ENCODE peak calls at places on chromosomes 16 and 17, in four cellular contexts. U is breast epithelium, F is H54, O is HCT116. Y is an unnamed sample.

GRCh38 chr17:42702446-42702845 is 20.1 kb downstream of the CNTNAP1 start:
- DNase-seq in U (no peak), F (no peak), O (no peak), Y (no peak)

GRCh38 chr17:62720126-62720850 is 87.8 kb downstream of the MARCHF10 start:
- DNase-seq in U (no peak), F (no peak), O (no peak), Y (no peak)

GRCh38 chr17:76586741-76587487 is 1.3 kb upstream of the ST6GALNAC2 start:
- DNase-seq in U (no peak), F (no peak), O (no peak), Y (no peak)

GRCh38 chr17:33908363-33909064 is 346.6 kb upstream of the CCL2 start:
- DNase-seq in U (no peak), F (no peak), O (no peak), Y (no peak)

GRCh38 chr16:88649924-88650748 is 717 bp downstream of the CYBA start:
- DNase-seq in U (no peak), F (no peak), O (no peak), Y (peak; percentile 59)

GRCh38 chr17:59899099-59899498 is 6.2 kb downstream of the RPS6KB1 start:
- DNase-seq in U (peak; percentile 15), F (no peak), O (no peak), Y (no peak)

GRCh38 chr16:86821933-86822332 is 243.6 kb downstream of the FOXL1 start:
- DNase-seq in U (no peak), F (no peak), O (no peak), Y (no peak)

GRCh38 chr17:46901291-46901690 is 21.7 kb upstream of the GOSR2 start:
- DNase-seq in U (no peak), F (no peak), O (no peak), Y (no peak)

GRCh38 chr16:57871457-57871856 is 69.2 kb upstream of the KIFC3 start:
- DNase-seq in U (no peak), F (no peak), O (no peak), Y (no peak)

GRCh38 chr17:32899240-32900013 is 22.5 kb upstream of the MYO1D start:
- DNase-seq in U (no peak), F (no peak), O (no peak), Y (no peak)

GRCh38 chr16:28192811-28193529 is 18.8 kb downstream of the XPO6 start:
- DNase-seq in U (no peak), F (no peak), O (no peak), Y (no peak)

GRCh38 chr17:77420476-77420803 is 279.7 kb downstream of the SEC14L1 start:
- DNase-seq in U (no peak), F (no peak), O (no peak), Y (no peak)

GRCh38 chr16:22425036-22425801 is 50.8 kb upstream of the CDR2 start:
- DNase-seq in U (peak; percentile 29), F (no peak), O (no peak), Y (peak; percentile 73)

GRCh38 chr17:15213381-15214087 is 51.6 kb downstream of the PMP22 start:
- DNase-seq in U (no peak), F (no peak), O (no peak), Y (no peak)

GRCh38 chr17:27283057-27283456 is 10.9 kb upstream of the WSB1 start:
- DNase-seq in U (no peak), F (no peak), O (no peak), Y (no peak)

GRCh38 chr17:74779948-74780400 is 3.8 kb upstream of the NAT9 start:
- DNase-seq in U (no peak), F (no peak), O (no peak), Y (no peak)

GRCh38 chr17:68437979-68438877 is 19.1 kb downstream of the WIPI1 start:
- DNase-seq in U (no peak), F (no peak), O (no peak), Y (no peak)

GRCh38 chr16:79418588-79418987 is 181.9 kb downstream of the MAF start:
- DNase-seq in U (no peak), F (no peak), O (no peak), Y (no peak)

GRCh38 chr16:9665851-9666271 is 516.4 kb downstream of the GRIN2A start:
- DNase-seq in U (peak; percentile 27), F (no peak), O (peak; percentile 34), Y (no peak)

GRCh38 chr16:6970171-6970857 is 362.3 kb upstream of the RBFOX1 start:
- DNase-seq in U (no peak), F (no peak), O (no peak), Y (no peak)

GRCh38 chr16:14405611-14406537 is 224.2 kb downstream of the PARN start:
- DNase-seq in U (peak; percentile 19), F (no peak), O (no peak), Y (peak; percentile 85)

GRCh38 chr17:63439682-63440081 is 6.4 kb downstream of the CYB561 start:
- DNase-seq in U (no peak), F (peak; percentile 88), O (no peak), Y (no peak)

GRCh38 chr16:50634947-50635346 is 46.2 kb downstream of the SNX20 start:
- DNase-seq in U (no peak), F (no peak), O (no peak), Y (no peak)

GRCh38 chr17:2701996-2702741 is 9.4 kb downstream of the CLUH start:
- DNase-seq in U (peak; percentile 54), F (no peak), O (no peak), Y (no peak)

GRCh38 chr17:15237106-15237425 is 28.1 kb downstream of the PMP22 start:
- DNase-seq in U (no peak), F (no peak), O (no peak), Y (no peak)

GRCh38 chr16:9437115-9437514 is 345.7 kb downstream of the HAPSTR1 start:
- DNase-seq in U (no peak), F (no peak), O (peak; percentile 37), Y (no peak)

GRCh38 chr17:63526861-63527260 is 3.7 kb downstream of the KCNH6 start:
- DNase-seq in U (no peak), F (no peak), O (no peak), Y (peak; percentile 44)

GRCh38 chr17:69060835-69061234 is at the start of gene ABCA9:
- DNase-seq in U (no peak), F (no peak), O (no peak), Y (no peak)

GRCh38 chr16:426906-427249 is 1.4 kb downstream of the RAB11FIP3 start:
- DNase-seq in U (no peak), F (no peak), O (no peak), Y (no peak)

DNA sequence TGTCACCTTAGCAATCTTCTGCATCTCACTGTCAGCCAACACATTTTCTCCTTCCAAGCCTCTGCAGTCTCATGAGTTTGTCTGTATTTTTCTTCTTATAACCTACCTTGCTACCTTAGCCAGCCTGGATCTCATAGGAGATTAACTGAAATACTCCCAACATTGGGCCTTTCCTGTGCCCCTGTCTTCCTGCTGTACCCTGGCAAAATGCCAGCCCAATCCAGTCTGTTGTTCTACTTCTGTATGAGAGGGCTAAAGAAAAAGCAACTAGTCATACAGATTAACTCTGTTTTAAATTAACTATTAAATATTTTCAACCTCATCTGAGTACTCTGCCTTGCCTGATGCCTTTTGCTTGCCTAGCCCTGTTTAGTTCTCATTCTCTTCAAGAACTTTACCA is 18.4 kb downstream of the GOSR1 start:
- DNase-seq in U (no peak), F (no peak), O (no peak), Y (no peak)
- TF ChIP-seq POLR2A in U (no peak), F (no peak), O (no peak), Y (no peak)

DNA sequence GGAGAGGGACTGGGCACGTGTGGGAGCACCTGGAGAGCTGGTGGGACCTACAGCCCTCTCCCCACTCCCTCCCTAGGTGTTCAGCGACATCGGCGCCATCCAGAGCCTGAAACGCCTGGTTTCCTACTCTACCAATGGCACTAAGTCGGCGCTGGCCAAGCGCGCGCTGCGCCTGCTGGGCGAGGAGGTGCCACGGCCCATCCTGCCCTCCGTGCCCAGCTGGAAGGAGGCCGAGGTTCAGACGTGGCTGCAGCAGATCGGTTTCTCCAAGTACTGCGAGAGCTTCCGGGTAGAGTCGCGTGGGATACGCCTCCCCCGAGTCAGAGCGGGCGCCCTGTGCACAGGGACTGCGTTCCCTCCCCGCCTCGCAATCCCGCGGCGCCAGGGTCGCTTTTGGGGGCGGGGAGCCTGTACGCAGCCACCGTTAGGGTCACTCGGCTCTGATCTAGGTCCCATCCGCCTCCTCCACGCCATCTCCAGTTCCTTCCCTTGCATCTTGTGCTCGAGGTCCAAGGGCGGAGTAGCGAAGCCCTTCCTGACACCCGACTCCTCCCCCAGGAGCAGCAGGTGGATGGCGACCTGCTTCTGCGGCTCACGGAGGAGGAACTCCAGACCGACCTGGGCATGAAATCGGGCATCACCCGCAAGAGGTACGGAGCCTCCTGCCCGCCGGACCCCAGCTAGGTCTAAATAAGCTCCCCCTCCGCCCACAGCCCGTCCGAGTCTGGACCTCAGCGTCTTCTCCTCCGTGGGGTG is 13.0 kb downstream of the SARM1 start:
- DNase-seq in U (no peak), F (no peak), O (no peak), Y (peak; percentile 86)
- TF ChIP-seq POLR2A in U (no peak), F (no peak), O (no peak), Y (peak; percentile 30)

GRCh38 chr16:15597822-15598647 is 44.9 kb downstream of the MARF1 start:
- DNase-seq in U (no peak), F (no peak), O (no peak), Y (no peak)
- TF ChIP-seq POLR2A in U (no peak), F (no peak), O (no peak), Y (no peak)

GRCh38 chr16:67967183-67967955 is 1.1 kb downstream of the SLC12A4 start:
- DNase-seq in U (no peak), F (no peak), O (no peak), Y (no peak)

GRCh38 chr16:67965668-67966548 is 2.5 kb downstream of the SLC12A4 start:
- DNase-seq in U (peak; percentile 58), F (no peak), O (no peak), Y (no peak)

GRCh38 chr16:67967956-67968439 is 439 bp downstream of the SLC12A4 start:
- DNase-seq in U (no peak), F (peak; percentile 35), O (no peak), Y (no peak)

GRCh38 chr16:67968440-67969285 is at the start of gene SLC12A4:
- DNase-seq in U (peak; percentile 84), F (peak; percentile 76), O (peak; percentile 19), Y (peak; percentile 89)

GRCh38 chr16:67966549-67967182 is 1.8 kb downstream of the SLC12A4 start:
- DNase-seq in U (no peak), F (peak; percentile 50), O (peak; percentile 24), Y (peak; percentile 51)
- TF ChIP-seq POLR2A in U (no peak), F (peak; percentile 17), O (no peak), Y (peak; percentile 15)